ENCODE peak calls at places on chromosomes 12 and 14, in six cellular contexts. N is stimulated activated CD4-positive, alpha-beta T cell treated with anti-CD3 and anti-CD28 coated beads, Interleukin-15, amount 100 ng/mL, for 24 hours; I is Daoy; Y is NT2/D1; U is T-cell; G is H9. O is an unnamed sample.

GRCh38 chr14:80681651-80682050 is 259.9 kb downstream of the CEP128 start:
- DNase-seq in N (no peak), Y (no peak), U (no peak), I (no peak), G (no peak), O (no peak)

GRCh38 chr12:120835304-120835612 is 68.9 kb downstream of the SPPL3 start:
- DNase-seq in N (no peak), G (no peak), Y (no peak), I (no peak), U (no peak), O (no peak)

GRCh38 chr12:27003421-27004311 is 10.5 kb downstream of the TM7SF3 start:
- DNase-seq in U (no peak), Y (no peak), I (no peak), N (no peak), G (no peak), O (no peak)

GRCh38 chr12:92185052-92185451 is 39.4 kb upstream of the BTG1 start:
- DNase-seq in G (no peak), N (peak; percentile 34), Y (no peak), I (no peak), U (no peak), O (peak; percentile 78)

GRCh38 chr12:113221997-113222729 is 899 bp downstream of the TPCN1 start:
- DNase-seq in I (no peak), U (no peak), Y (no peak), G (no peak), N (peak; percentile 45), O (no peak)

GRCh38 chr14:49892301-49892635 is 614 bp upstream of the ARF6 start:
- DNase-seq in I (peak; percentile 75), N (peak; percentile 59), U (peak; percentile 43), Y (no peak), G (no peak), O (peak; percentile 49)

GRCh38 chr12:116299064-116299463 is 21.6 kb upstream of the MED13L start:
- DNase-seq in U (no peak), G (no peak), Y (no peak), I (no peak), N (no peak), O (no peak)

GRCh38 chr12:116015525-116015924 is 262.0 kb downstream of the MED13L start:
- DNase-seq in I (peak; percentile 8), Y (no peak), G (no peak), N (no peak), U (no peak), O (peak; percentile 8)

GRCh38 chr14:64541261-64541970 is 875 bp downstream of the HSPA2 start:
- DNase-seq in U (no peak), I (no peak), Y (no peak), N (peak; percentile 11), G (no peak), O (no peak)

GRCh38 chr12:4745249-4745648 is 25.0 kb downstream of the GALNT8 start:
- DNase-seq in U (no peak), Y (no peak), I (no peak), G (no peak), N (no peak), O (no peak)

GRCh38 chr12:124207049-124207448 is 87.8 kb upstream of the RFLNA start:
- DNase-seq in G (no peak), U (no peak), I (no peak), Y (no peak), N (no peak), O (no peak)

GRCh38 chr12:112111931-112112330 is 3.3 kb upstream of the NAA25 start:
- DNase-seq in Y (no peak), G (no peak), U (no peak), I (no peak), N (no peak), O (no peak)

GRCh38 chr12:203462-204260 is 10.3 kb downstream of the SLC6A12 start:
- DNase-seq in Y (peak; percentile 44), U (no peak), N (no peak), G (peak; percentile 71), I (peak; percentile 49), O (no peak)

GRCh38 chr12:70069221-70069811 is 173.9 kb upstream of the CNOT2 start:
- DNase-seq in Y (no peak), N (no peak), I (no peak), G (no peak), U (no peak), O (no peak)

GRCh38 chr14:76919431-76919810 is 93.2 kb downstream of the LRRC74A start:
- DNase-seq in I (no peak), U (no peak), Y (no peak), G (no peak), N (no peak), O (no peak)

GRCh38 chr12:4281173-4281654 is 7.7 kb downstream of the CCND2 start:
- DNase-seq in N (no peak), G (no peak), U (no peak), Y (no peak), I (no peak), O (no peak)

GRCh38 chr12:70854871-70855578 is 65.5 kb downstream of the PTPRR start:
- DNase-seq in Y (no peak), I (no peak), N (no peak), U (no peak), G (no peak), O (no peak)

GRCh38 chr14:93239869-93240677 is 33.0 kb downstream of the UBR7 start:
- DNase-seq in U (no peak), N (no peak), G (no peak), I (peak; percentile 34), Y (no peak), O (no peak)

GRCh38 chr14:102335163-102335562 is 15.6 kb downstream of the ZNF839 start:
- DNase-seq in I (no peak), Y (no peak), U (no peak), N (no peak), G (no peak), O (no peak)

GRCh38 chr12:25276199-25276937 is 25.6 kb upstream of the KRAS start:
- DNase-seq in U (no peak), N (peak; percentile 84), I (peak; percentile 94), G (no peak), Y (no peak), O (peak; percentile 31)

GRCh38 chr12:52692253-52692652 is 11.1 kb downstream of the KRT77 start:
- DNase-seq in N (no peak), I (peak; percentile 44), U (no peak), G (peak; percentile 87), Y (no peak), O (no peak)

GRCh38 chr12:14643247-14643646 is 53.2 kb downstream of the GUCY2C start:
- DNase-seq in G (no peak), I (peak; percentile 13), U (no peak), Y (no peak), N (no peak), O (no peak)

GRCh38 chr12:75666980-75667359 is 155.6 kb upstream of the KRR1 start:
- DNase-seq in I (peak; percentile 57), G (no peak), Y (no peak), U (no peak), N (no peak), O (no peak)

GRCh38 chr12:56699020-56699661 is 11.1 kb upstream of the PTGES3 start:
- DNase-seq in Y (no peak), U (no peak), I (no peak), G (no peak), N (no peak), O (peak; percentile 5)

GRCh38 chr12:44287545-44287944 is 451.7 kb downstream of the TMEM117 start:
- DNase-seq in I (no peak), N (no peak), Y (no peak), G (no peak), U (no peak), O (no peak)

GRCh38 chr14:60064491-60065072 is 27.1 kb upstream of the PCNX4 start:
- DNase-seq in N (no peak), Y (no peak), G (no peak), U (no peak), I (no peak), O (peak; percentile 22)